ENCODE peak calls at places on chromosomes 16 and 17, in seven cellular contexts. One of them, this sample, is unnamed.
A peak's percentile ranks its signal among the peaks of the same experiment; 100 is the strongest.

GRCh38 chr16:1181715-1182671 is 29.1 kb downstream of the CACNA1H start:
- DNase-seq in heart left ventricle: peak; percentile 89
- DNase-seq in foreskin fibroblast: peak; percentile 78
- DNase-seq in fibroblast of villous mesenchyme: peak; percentile 85
- DNase-seq in fibroblast of the aortic adventitia: peak; percentile 58
- DNase-seq in PC-9: no peak
- DNase-seq in heart right ventricle: peak; percentile 80
- DNase-seq in this sample: peak; percentile 77

GRCh38 chr17:37500378-37500777 is 10.7 kb downstream of the DUSP14 start:
- DNase-seq in foreskin fibroblast: no peak
- DNase-seq in heart left ventricle: no peak
- DNase-seq in heart right ventricle: no peak
- DNase-seq in fibroblast of villous mesenchyme: no peak
- DNase-seq in fibroblast of the aortic adventitia: no peak
- DNase-seq in PC-9: no peak
- DNase-seq in this sample: no peak

GRCh38 chr17:81170727-81171494 is 4.9 kb upstream of the AATK start:
- DNase-seq in heart left ventricle: no peak
- DNase-seq in heart right ventricle: no peak
- DNase-seq in fibroblast of the aortic adventitia: no peak
- DNase-seq in foreskin fibroblast: no peak
- DNase-seq in PC-9: no peak
- DNase-seq in fibroblast of villous mesenchyme: no peak
- DNase-seq in this sample: no peak

GRCh38 chr16:52238710-52239109 is 308.2 kb downstream of the TOX3 start:
- DNase-seq in PC-9: no peak
- DNase-seq in fibroblast of the aortic adventitia: no peak
- DNase-seq in fibroblast of villous mesenchyme: no peak
- DNase-seq in foreskin fibroblast: no peak
- DNase-seq in heart left ventricle: no peak
- DNase-seq in heart right ventricle: no peak
- DNase-seq in this sample: no peak

GRCh38 chr17:66779186-66779585 is 55.7 kb upstream of the CACNG5 start:
- DNase-seq in foreskin fibroblast: no peak
- DNase-seq in fibroblast of the aortic adventitia: no peak
- DNase-seq in heart right ventricle: no peak
- DNase-seq in PC-9: no peak
- DNase-seq in heart left ventricle: no peak
- DNase-seq in fibroblast of villous mesenchyme: no peak
- DNase-seq in this sample: no peak

GRCh38 chr17:28961391-28961790 is 10.1 kb upstream of the PHF12 start:
- DNase-seq in fibroblast of the aortic adventitia: no peak
- DNase-seq in PC-9: no peak
- DNase-seq in fibroblast of villous mesenchyme: no peak
- DNase-seq in heart left ventricle: no peak
- DNase-seq in heart right ventricle: no peak
- DNase-seq in foreskin fibroblast: no peak
- DNase-seq in this sample: no peak

GRCh38 chr16:88430185-88430523 is 22.9 kb upstream of the ZFPM1 start:
- DNase-seq in foreskin fibroblast: no peak
- DNase-seq in PC-9: no peak
- DNase-seq in fibroblast of villous mesenchyme: no peak
- DNase-seq in heart left ventricle: no peak
- DNase-seq in heart right ventricle: no peak
- DNase-seq in fibroblast of the aortic adventitia: no peak
- DNase-seq in this sample: no peak

GRCh38 chr17:8940866-8941471 is 24.5 kb downstream of the PIK3R5 start:
- DNase-seq in fibroblast of the aortic adventitia: no peak
- DNase-seq in foreskin fibroblast: no peak
- DNase-seq in PC-9: no peak
- DNase-seq in heart right ventricle: no peak
- DNase-seq in fibroblast of villous mesenchyme: no peak
- DNase-seq in heart left ventricle: no peak
- DNase-seq in this sample: no peak

GRCh38 chr17:35577826-35578194 is 561 bp downstream of the PEX12 start:
- DNase-seq in heart right ventricle: no peak
- DNase-seq in PC-9: no peak
- DNase-seq in fibroblast of villous mesenchyme: peak; percentile 41
- DNase-seq in foreskin fibroblast: peak; percentile 38
- DNase-seq in heart left ventricle: no peak
- DNase-seq in fibroblast of the aortic adventitia: peak; percentile 16
- DNase-seq in this sample: no peak

GRCh38 chr17:55351027-55351625 is 70.5 kb downstream of the MMD start:
- DNase-seq in PC-9: no peak
- DNase-seq in foreskin fibroblast: no peak
- DNase-seq in fibroblast of the aortic adventitia: no peak
- DNase-seq in fibroblast of villous mesenchyme: no peak
- DNase-seq in heart right ventricle: no peak
- DNase-seq in heart left ventricle: no peak
- DNase-seq in this sample: no peak

GRCh38 chr17:73657473-73658116 is 13.3 kb upstream of the SDK2 start:
- DNase-seq in heart right ventricle: peak; percentile 63
- DNase-seq in fibroblast of the aortic adventitia: no peak
- DNase-seq in heart left ventricle: peak; percentile 77
- DNase-seq in fibroblast of villous mesenchyme: peak; percentile 24
- DNase-seq in PC-9: no peak
- DNase-seq in foreskin fibroblast: no peak
- DNase-seq in this sample: peak; percentile 17

GRCh38 chr16:695355-696089 is 5.3 kb upstream of the WDR24 start:
- DNase-seq in fibroblast of villous mesenchyme: no peak
- DNase-seq in foreskin fibroblast: peak; percentile 55
- DNase-seq in heart right ventricle: no peak
- DNase-seq in fibroblast of the aortic adventitia: no peak
- DNase-seq in PC-9: peak; percentile 72
- DNase-seq in heart left ventricle: no peak
- DNase-seq in this sample: no peak

GRCh38 chr16:73879621-73880020 is 417.0 kb upstream of the PSMD7 start:
- DNase-seq in fibroblast of the aortic adventitia: no peak
- DNase-seq in heart left ventricle: no peak
- DNase-seq in fibroblast of villous mesenchyme: no peak
- DNase-seq in foreskin fibroblast: no peak
- DNase-seq in PC-9: no peak
- DNase-seq in heart right ventricle: no peak
- DNase-seq in this sample: no peak

GRCh38 chr17:64084086-64084939 is 45.6 kb downstream of the ERN1 start:
- DNase-seq in fibroblast of villous mesenchyme: peak; percentile 65
- DNase-seq in foreskin fibroblast: peak; percentile 64
- DNase-seq in PC-9: peak; percentile 84
- DNase-seq in heart right ventricle: no peak
- DNase-seq in heart left ventricle: no peak
- DNase-seq in fibroblast of the aortic adventitia: peak; percentile 75
- DNase-seq in this sample: peak; percentile 58

GRCh38 chr17:19578545-19578944 is 44.9 kb downstream of the SLC47A1 start:
- DNase-seq in heart left ventricle: no peak
- DNase-seq in PC-9: no peak
- DNase-seq in foreskin fibroblast: peak; percentile 34
- DNase-seq in heart right ventricle: no peak
- DNase-seq in fibroblast of villous mesenchyme: no peak
- DNase-seq in fibroblast of the aortic adventitia: peak; percentile 15
- DNase-seq in this sample: peak; percentile 9

GRCh38 chr17:11461993-11462548 is 136.2 kb upstream of the DNAH9 start:
- DNase-seq in fibroblast of villous mesenchyme: no peak
- DNase-seq in fibroblast of the aortic adventitia: no peak
- DNase-seq in heart left ventricle: no peak
- DNase-seq in PC-9: no peak
- DNase-seq in heart right ventricle: no peak
- DNase-seq in foreskin fibroblast: no peak
- DNase-seq in this sample: no peak

GRCh38 chr16:19294156-19294649 is 8.7 kb downstream of the CLEC19A start:
- DNase-seq in fibroblast of villous mesenchyme: peak; percentile 6
- DNase-seq in PC-9: no peak
- DNase-seq in fibroblast of the aortic adventitia: no peak
- DNase-seq in heart right ventricle: peak; percentile 20
- DNase-seq in heart left ventricle: no peak
- DNase-seq in foreskin fibroblast: no peak
- DNase-seq in this sample: peak; percentile 21

DNA sequence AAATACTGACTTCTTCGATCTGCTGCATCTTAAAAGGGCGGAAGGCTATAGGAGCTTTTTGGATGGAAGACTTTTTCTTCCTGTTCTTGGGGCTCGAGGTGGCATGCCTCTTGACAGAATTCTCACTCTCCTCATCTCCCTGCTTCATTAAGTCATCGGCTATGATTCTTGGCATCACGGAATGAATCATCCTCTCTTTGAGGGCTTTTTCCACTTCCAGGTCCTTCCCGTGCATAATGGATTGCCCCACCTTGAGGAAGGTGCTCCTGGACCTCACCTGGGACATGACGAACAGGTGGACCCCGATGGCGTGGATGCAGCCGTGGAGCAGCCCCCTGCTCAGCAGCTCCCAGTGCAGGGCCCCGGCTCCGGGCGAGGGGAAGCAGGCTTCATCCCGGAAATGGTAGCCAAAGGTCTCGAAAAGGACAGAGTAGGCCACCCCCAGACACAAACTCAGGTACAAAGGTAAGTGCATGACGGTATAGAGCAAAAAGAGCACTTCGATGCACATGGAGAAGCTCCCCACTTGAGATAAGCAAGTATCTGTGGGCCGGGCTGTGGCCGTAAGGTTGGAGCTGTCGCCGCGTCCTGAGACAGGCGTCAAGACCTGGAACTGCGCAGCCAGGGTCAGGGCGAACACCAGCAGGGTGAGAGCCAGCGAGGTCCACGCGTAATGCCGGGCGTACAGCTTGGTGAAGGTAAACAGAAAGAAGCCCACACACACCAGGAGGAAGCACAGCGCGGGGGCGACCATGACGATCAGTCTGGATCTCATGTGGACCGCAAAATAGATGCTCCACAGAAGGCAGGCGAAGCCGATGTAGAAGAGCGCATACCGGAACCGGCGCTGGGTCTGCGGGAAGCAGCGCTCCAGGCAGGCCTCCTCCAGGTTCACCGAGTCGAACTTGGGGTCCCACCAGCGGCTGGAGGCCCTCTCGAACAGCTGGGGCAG is 1.7 kb downstream of the ADCY9 start:
- DNase-seq in foreskin fibroblast: peak; percentile 47
- DNase-seq in heart right ventricle: peak; percentile 25
- DNase-seq in fibroblast of villous mesenchyme: no peak
- DNase-seq in PC-9: no peak
- DNase-seq in fibroblast of the aortic adventitia: no peak
- DNase-seq in heart left ventricle: peak; percentile 66
- DNase-seq in this sample: no peak
- H3K4me3 ChIP-seq in foreskin fibroblast: peak overlapping the region; percentile 76
- H3K4me3 ChIP-seq in heart right ventricle: peak overlapping the region; percentile 56
- H3K4me3 ChIP-seq in fibroblast of villous mesenchyme: peak overlapping the region; percentile 72
- H3K4me3 ChIP-seq in PC-9: no peak overlapping the region
- H3K4me3 ChIP-seq in fibroblast of the aortic adventitia: peak overlapping the region; percentile 79
- H3K4me3 ChIP-seq in heart left ventricle: peak overlapping the region; percentile 70
- H3K4me3 ChIP-seq in this sample: peak overlapping the region; percentile 60

GRCh38 chr17:16953347-16953746 is 18.6 kb downstream of the TNFRSF13B start:
- DNase-seq in fibroblast of the aortic adventitia: no peak
- DNase-seq in foreskin fibroblast: no peak
- DNase-seq in heart left ventricle: no peak
- DNase-seq in fibroblast of villous mesenchyme: no peak
- DNase-seq in PC-9: no peak
- DNase-seq in heart right ventricle: no peak
- DNase-seq in this sample: no peak
- TF ChIP-seq CTCF in fibroblast of the aortic adventitia: no peak
- TF ChIP-seq CTCF in foreskin fibroblast: no peak
- TF ChIP-seq CTCF in heart left ventricle: no peak
- TF ChIP-seq CTCF in fibroblast of villous mesenchyme: no peak
- TF ChIP-seq CTCF in PC-9: no peak
- TF ChIP-seq CTCF in heart right ventricle: no peak
- TF ChIP-seq CTCF in this sample: no peak

GRCh38 chr16:23590181-23590580 is 5.9 kb downstream of the NDUFAB1 start:
- DNase-seq in heart right ventricle: no peak
- DNase-seq in fibroblast of villous mesenchyme: no peak
- DNase-seq in heart left ventricle: no peak
- DNase-seq in foreskin fibroblast: no peak
- DNase-seq in fibroblast of the aortic adventitia: no peak
- DNase-seq in PC-9: no peak
- DNase-seq in this sample: no peak

GRCh38 chr16:23597003-23597756 is 1.1 kb upstream of the NDUFAB1 start:
- DNase-seq in heart left ventricle: no peak
- DNase-seq in PC-9: no peak
- DNase-seq in fibroblast of the aortic adventitia: no peak
- DNase-seq in fibroblast of villous mesenchyme: peak; percentile 19
- DNase-seq in heart right ventricle: no peak
- DNase-seq in foreskin fibroblast: peak; percentile 26
- DNase-seq in this sample: peak; percentile 18

GRCh38 chr16:23595951-23596720 is at the start of gene NDUFAB1:
- DNase-seq in heart left ventricle: peak; percentile 95
- DNase-seq in heart right ventricle: peak; percentile 93
- DNase-seq in PC-9: peak; percentile 78
- DNase-seq in fibroblast of the aortic adventitia: peak; percentile 75
- DNase-seq in foreskin fibroblast: peak; percentile 96
- DNase-seq in fibroblast of villous mesenchyme: peak; percentile 90
- DNase-seq in this sample: peak; percentile 85

GRCh38 chr16:23595246-23595950 is 718 bp downstream of the NDUFAB1 start:
- DNase-seq in foreskin fibroblast: no peak
- DNase-seq in fibroblast of villous mesenchyme: peak; percentile 10
- DNase-seq in PC-9: no peak
- DNase-seq in heart right ventricle: no peak
- DNase-seq in heart left ventricle: no peak
- DNase-seq in fibroblast of the aortic adventitia: no peak
- DNase-seq in this sample: peak; percentile 6

DNA sequence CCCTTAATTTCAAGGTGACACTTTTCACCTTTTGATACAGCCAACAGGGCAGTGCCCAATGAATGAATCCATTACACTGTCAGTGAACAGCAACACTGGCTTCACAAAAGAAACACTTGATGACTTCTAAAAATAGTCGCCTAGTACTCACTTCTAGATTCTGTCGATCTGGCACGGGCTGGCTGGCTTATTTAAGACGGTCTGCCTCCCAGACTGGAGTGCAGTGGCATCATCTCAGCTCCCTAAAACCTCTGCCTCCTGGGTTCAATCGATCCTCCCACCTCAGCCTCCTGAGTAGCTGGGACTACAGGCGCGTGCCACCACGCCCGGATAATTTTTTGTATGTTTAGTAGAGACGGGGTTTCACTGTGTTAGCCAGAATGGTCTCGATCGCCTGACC is 1.9 kb downstream of the NDUFAB1 start:
- DNase-seq in foreskin fibroblast: no peak
- DNase-seq in heart left ventricle: no peak
- DNase-seq in PC-9: no peak
- DNase-seq in fibroblast of the aortic adventitia: no peak
- DNase-seq in heart right ventricle: no peak
- DNase-seq in fibroblast of villous mesenchyme: no peak
- DNase-seq in this sample: no peak
- H3K4me3 ChIP-seq in foreskin fibroblast: no peak overlapping the region
- H3K4me3 ChIP-seq in heart left ventricle: peak overlapping the region; percentile 89
- H3K4me3 ChIP-seq in PC-9: no peak overlapping the region
- H3K4me3 ChIP-seq in fibroblast of the aortic adventitia: no peak overlapping the region
- H3K4me3 ChIP-seq in heart right ventricle: no peak overlapping the region
- H3K4me3 ChIP-seq in fibroblast of villous mesenchyme: no peak overlapping the region
- H3K4me3 ChIP-seq in this sample: no peak overlapping the region

DNA sequence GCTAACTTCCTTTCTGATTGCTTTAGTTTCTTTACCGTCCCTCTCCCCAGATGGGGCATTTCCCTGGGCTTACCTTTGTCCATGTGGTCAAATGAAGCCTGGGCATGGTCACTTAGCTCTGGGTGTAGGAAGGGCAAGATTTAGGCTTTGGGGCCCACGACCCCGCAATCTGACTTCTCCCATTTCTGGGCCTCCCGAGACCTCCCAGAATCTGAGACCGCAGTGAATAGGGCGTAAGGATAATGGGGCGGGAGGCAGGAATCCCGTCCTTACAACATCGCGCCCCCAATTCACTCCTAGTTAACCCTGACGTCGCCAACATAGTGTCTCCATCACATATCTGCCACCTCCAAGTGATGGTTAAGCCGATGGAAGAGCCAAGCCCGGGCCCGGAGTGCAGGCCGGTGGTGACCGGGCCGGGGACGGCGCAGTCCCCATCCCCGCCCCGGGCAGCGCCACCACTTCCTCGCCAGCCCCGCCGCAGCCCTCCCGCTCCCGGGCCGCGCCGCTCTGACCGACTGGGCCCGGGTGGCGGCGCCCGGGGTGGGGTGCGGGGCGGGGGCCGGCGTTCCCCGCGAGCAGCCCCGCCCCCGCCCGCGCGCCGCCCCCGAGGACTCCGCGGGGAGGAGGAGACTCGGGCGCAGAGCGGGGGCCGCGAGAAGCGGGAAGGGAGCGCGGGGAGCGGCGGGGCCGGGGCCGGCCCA is at the start of gene RHBDL3:
- DNase-seq in fibroblast of villous mesenchyme: no peak
- DNase-seq in fibroblast of the aortic adventitia: no peak
- DNase-seq in heart right ventricle: peak; percentile 42
- DNase-seq in heart left ventricle: no peak
- DNase-seq in PC-9: no peak
- DNase-seq in foreskin fibroblast: peak; percentile 20
- DNase-seq in this sample: no peak
- TF ChIP-seq CTCF in fibroblast of villous mesenchyme: no peak
- TF ChIP-seq CTCF in fibroblast of the aortic adventitia: no peak
- TF ChIP-seq CTCF in heart right ventricle: no peak
- TF ChIP-seq CTCF in heart left ventricle: no peak
- TF ChIP-seq CTCF in PC-9: no peak
- TF ChIP-seq CTCF in foreskin fibroblast: no peak
- TF ChIP-seq CTCF in this sample: no peak

This sample was measured in fibroblast of pulmonary artery.